ENCODE peak calls at places on chromosomes 13 and 19, in five cellular contexts. One of them, this sample, is unnamed.
A peak's percentile ranks its signal among the peaks of the same experiment; 100 is the strongest.

GRCh38 chr19:54431255-54431838 is 16.1 kb downstream of the TTYH1 start:
- DNase-seq in RWPE1: no peak
- DNase-seq in NCI-H187 treated with DMSO at 0.1 percent for 48 hours: no peak
- DNase-seq in anterior cingulate cortex: no peak
- DNase-seq in AG20443: no peak
- DNase-seq in this sample: no peak

GRCh38 chr13:99029576-99029975 is 51.7 kb upstream of the DOCK9 start:
- DNase-seq in RWPE1: no peak
- DNase-seq in NCI-H187 treated with DMSO at 0.1 percent for 48 hours: no peak
- DNase-seq in AG20443: no peak
- DNase-seq in anterior cingulate cortex: no peak
- DNase-seq in this sample: no peak

GRCh38 chr13:95087746-95088305 is 213.4 kb downstream of the ABCC4 start:
- DNase-seq in NCI-H187 treated with DMSO at 0.1 percent for 48 hours: no peak
- DNase-seq in AG20443: no peak
- DNase-seq in RWPE1: no peak
- DNase-seq in anterior cingulate cortex: no peak
- DNase-seq in this sample: no peak

GRCh38 chr19:15631817-15632216 is 8.9 kb upstream of the CYP4F3 start:
- DNase-seq in anterior cingulate cortex: no peak
- DNase-seq in RWPE1: peak; percentile 63
- DNase-seq in AG20443: peak; percentile 41
- DNase-seq in NCI-H187 treated with DMSO at 0.1 percent for 48 hours: no peak
- DNase-seq in this sample: no peak

GRCh38 chr13:113542751-113543424 is 41.7 kb upstream of the TFDP1 start:
- DNase-seq in AG20443: no peak
- DNase-seq in anterior cingulate cortex: no peak
- DNase-seq in NCI-H187 treated with DMSO at 0.1 percent for 48 hours: no peak
- DNase-seq in RWPE1: no peak
- DNase-seq in this sample: no peak

GRCh38 chr13:111177081-111177711 is 62.1 kb downstream of the ARHGEF7 start:
- DNase-seq in AG20443: no peak
- DNase-seq in RWPE1: no peak
- DNase-seq in NCI-H187 treated with DMSO at 0.1 percent for 48 hours: no peak
- DNase-seq in anterior cingulate cortex: peak; percentile 77
- DNase-seq in this sample: peak; percentile 29

GRCh38 chr19:3338541-3339181 is 27.7 kb upstream of the NFIC start:
- DNase-seq in anterior cingulate cortex: no peak
- DNase-seq in AG20443: no peak
- DNase-seq in RWPE1: no peak
- DNase-seq in NCI-H187 treated with DMSO at 0.1 percent for 48 hours: no peak
- DNase-seq in this sample: no peak

GRCh38 chr13:30832845-30833332 is 73.2 kb upstream of the MEDAG start:
- DNase-seq in anterior cingulate cortex: no peak
- DNase-seq in AG20443: no peak
- DNase-seq in RWPE1: peak; percentile 77
- DNase-seq in NCI-H187 treated with DMSO at 0.1 percent for 48 hours: peak; percentile 24
- DNase-seq in this sample: no peak

GRCh38 chr19:13134626-13135025 is 15.5 kb downstream of the STX10 start:
- DNase-seq in AG20443: no peak
- DNase-seq in NCI-H187 treated with DMSO at 0.1 percent for 48 hours: no peak
- DNase-seq in anterior cingulate cortex: no peak
- DNase-seq in RWPE1: no peak
- DNase-seq in this sample: no peak

GRCh38 chr13:36130168-36130541 is 1.0 kb downstream of the DCLK1 start:
- DNase-seq in RWPE1: no peak
- DNase-seq in NCI-H187 treated with DMSO at 0.1 percent for 48 hours: no peak
- DNase-seq in anterior cingulate cortex: no peak
- DNase-seq in AG20443: no peak
- DNase-seq in this sample: no peak

GRCh38 chr19:29634731-29635130 is 28.6 kb downstream of the POP4 start:
- DNase-seq in AG20443: no peak
- DNase-seq in RWPE1: no peak
- DNase-seq in NCI-H187 treated with DMSO at 0.1 percent for 48 hours: no peak
- DNase-seq in anterior cingulate cortex: no peak
- DNase-seq in this sample: no peak

GRCh38 chr13:70995338-70995737 is 871.7 kb downstream of the DACH1 start:
- DNase-seq in AG20443: no peak
- DNase-seq in NCI-H187 treated with DMSO at 0.1 percent for 48 hours: no peak
- DNase-seq in RWPE1: no peak
- DNase-seq in anterior cingulate cortex: no peak
- DNase-seq in this sample: no peak

GRCh38 chr19:8973501-8974091 is 36.6 kb downstream of the MUC16 start:
- DNase-seq in anterior cingulate cortex: no peak
- DNase-seq in NCI-H187 treated with DMSO at 0.1 percent for 48 hours: no peak
- DNase-seq in RWPE1: peak; percentile 35
- DNase-seq in AG20443: no peak
- DNase-seq in this sample: no peak

GRCh38 chr13:46124967-46125933 is 20.4 kb upstream of the CPB2 start:
- DNase-seq in NCI-H187 treated with DMSO at 0.1 percent for 48 hours: no peak
- DNase-seq in RWPE1: no peak
- DNase-seq in anterior cingulate cortex: no peak
- DNase-seq in AG20443: no peak
- DNase-seq in this sample: no peak

GRCh38 chr19:14530005-14530348 is 583 bp downstream of the TECR start:
- DNase-seq in NCI-H187 treated with DMSO at 0.1 percent for 48 hours: no peak
- DNase-seq in anterior cingulate cortex: no peak
- DNase-seq in RWPE1: no peak
- DNase-seq in AG20443: peak; percentile 7
- DNase-seq in this sample: no peak